ENCODE peak calls at places on chromosome 19, in nine cellular contexts. One of them, this sample, is unnamed.

GRCh38 chr19:1315470-1316166 is 29.9 kb downstream of the EFNA2 start:
- DNase-seq in SK-N-MC: no peak
- DNase-seq in uterus: no peak
- DNase-seq in fibroblast of lung: peak
- DNase-seq in astrocyte: peak
- DNase-seq in heart left ventricle: peak
- DNase-seq in AG04450: no peak
- DNase-seq in thoracic aorta: no peak
- DNase-seq in colonic mucosa: peak
- DNase-seq in this sample: no peak

GRCh38 chr19:18319591-18320135 is 3.2 kb downstream of the LSM4 start:
- DNase-seq in SK-N-MC: no peak
- DNase-seq in uterus: no peak
- DNase-seq in fibroblast of lung: no peak
- DNase-seq in astrocyte: no peak
- DNase-seq in heart left ventricle: no peak
- DNase-seq in AG04450: no peak
- DNase-seq in thoracic aorta: no peak
- DNase-seq in colonic mucosa: peak
- DNase-seq in this sample: no peak

GRCh38 chr19:37932985-37933953 is 26.3 kb downstream of the SIPA1L3 start:
- DNase-seq in SK-N-MC: no peak
- DNase-seq in uterus: no peak
- DNase-seq in fibroblast of lung: peak
- DNase-seq in astrocyte: peak
- DNase-seq in heart left ventricle: no peak
- DNase-seq in AG04450: peak
- DNase-seq in thoracic aorta: no peak
- DNase-seq in colonic mucosa: peak
- DNase-seq in this sample: peak

GRCh38 chr19:51687791-51688664 is 5.1 kb upstream of the SPACA6 start:
- DNase-seq in SK-N-MC: no peak
- DNase-seq in uterus: peak
- DNase-seq in fibroblast of lung: peak
- DNase-seq in astrocyte: peak
- DNase-seq in heart left ventricle: peak
- DNase-seq in AG04450: no peak
- DNase-seq in thoracic aorta: peak
- DNase-seq in colonic mucosa: peak
- DNase-seq in this sample: peak

GRCh38 chr19:19526581-19527370 is 1.9 kb upstream of the YJEFN3 start:
- DNase-seq in SK-N-MC: no peak
- DNase-seq in uterus: no peak
- DNase-seq in fibroblast of lung: no peak
- DNase-seq in astrocyte: no peak
- DNase-seq in heart left ventricle: no peak
- DNase-seq in AG04450: no peak
- DNase-seq in thoracic aorta: no peak
- DNase-seq in colonic mucosa: no peak
- DNase-seq in this sample: no peak

GRCh38 chr19:53581871-53582279 is 43.9 kb downstream of the ZNF331 start:
- DNase-seq in SK-N-MC: no peak
- DNase-seq in uterus: no peak
- DNase-seq in fibroblast of lung: no peak
- DNase-seq in astrocyte: no peak
- DNase-seq in heart left ventricle: no peak
- DNase-seq in AG04450: no peak
- DNase-seq in thoracic aorta: no peak
- DNase-seq in colonic mucosa: no peak
- DNase-seq in this sample: peak

GRCh38 chr19:50380137-50380536 is 3.9 kb downstream of the NR1H2 start:
- DNase-seq in SK-N-MC: no peak
- DNase-seq in uterus: no peak
- DNase-seq in fibroblast of lung: no peak
- DNase-seq in astrocyte: no peak
- DNase-seq in heart left ventricle: no peak
- DNase-seq in AG04450: no peak
- DNase-seq in thoracic aorta: no peak
- DNase-seq in colonic mucosa: no peak
- DNase-seq in this sample: no peak

GRCh38 chr19:31262673-31263308 is 86.4 kb downstream of the TSHZ3 start:
- DNase-seq in SK-N-MC: no peak
- DNase-seq in uterus: no peak
- DNase-seq in fibroblast of lung: peak
- DNase-seq in astrocyte: no peak
- DNase-seq in heart left ventricle: no peak
- DNase-seq in AG04450: no peak
- DNase-seq in thoracic aorta: no peak
- DNase-seq in colonic mucosa: no peak
- DNase-seq in this sample: peak

GRCh38 chr19:48633148-48634035 is 3.8 kb downstream of the DBP start:
- DNase-seq in SK-N-MC: no peak
- DNase-seq in uterus: peak
- DNase-seq in fibroblast of lung: no peak
- DNase-seq in astrocyte: no peak
- DNase-seq in heart left ventricle: no peak
- DNase-seq in AG04450: no peak
- DNase-seq in thoracic aorta: no peak
- DNase-seq in colonic mucosa: peak
- DNase-seq in this sample: peak

GRCh38 chr19:16200038-16200775 is 2.5 kb downstream of the AP1M1 start:
- DNase-seq in SK-N-MC: no peak
- DNase-seq in uterus: no peak
- DNase-seq in fibroblast of lung: peak
- DNase-seq in astrocyte: no peak
- DNase-seq in heart left ventricle: no peak
- DNase-seq in AG04450: no peak
- DNase-seq in thoracic aorta: no peak
- DNase-seq in colonic mucosa: no peak
- DNase-seq in this sample: no peak

GRCh38 chr19:7989071-7989575 is 16.3 kb downstream of the ELAVL1 start:
- DNase-seq in SK-N-MC: no peak
- DNase-seq in uterus: no peak
- DNase-seq in fibroblast of lung: no peak
- DNase-seq in astrocyte: peak
- DNase-seq in heart left ventricle: no peak
- DNase-seq in AG04450: no peak
- DNase-seq in thoracic aorta: no peak
- DNase-seq in colonic mucosa: no peak
- DNase-seq in this sample: no peak

GRCh38 chr19:1252818-1253513 is 4.6 kb downstream of the MIDN start:
- DNase-seq in SK-N-MC: no peak
- DNase-seq in uterus: peak
- DNase-seq in fibroblast of lung: peak
- DNase-seq in astrocyte: peak
- DNase-seq in heart left ventricle: peak
- DNase-seq in AG04450: peak
- DNase-seq in thoracic aorta: peak
- DNase-seq in colonic mucosa: peak
- DNase-seq in this sample: peak

GRCh38 chr19:50362030-50362412 is 3.4 kb downstream of the NAPSA start:
- DNase-seq in SK-N-MC: no peak
- DNase-seq in uterus: no peak
- DNase-seq in fibroblast of lung: no peak
- DNase-seq in astrocyte: no peak
- DNase-seq in heart left ventricle: no peak
- DNase-seq in AG04450: no peak
- DNase-seq in thoracic aorta: no peak
- DNase-seq in colonic mucosa: no peak
- DNase-seq in this sample: no peak

GRCh38 chr19:49817964-49818690 is at the start of gene MED25:
- DNase-seq in SK-N-MC: peak
- DNase-seq in uterus: peak
- DNase-seq in fibroblast of lung: peak
- DNase-seq in astrocyte: peak
- DNase-seq in heart left ventricle: peak
- DNase-seq in AG04450: peak
- DNase-seq in thoracic aorta: peak
- DNase-seq in colonic mucosa: peak
- DNase-seq in this sample: peak

GRCh38 chr19:45886427-45887310 is 728 bp upstream of the IRF2BP1 start:
- DNase-seq in SK-N-MC: peak
- DNase-seq in uterus: peak
- DNase-seq in fibroblast of lung: peak
- DNase-seq in astrocyte: peak
- DNase-seq in heart left ventricle: peak
- DNase-seq in AG04450: peak
- DNase-seq in thoracic aorta: peak
- DNase-seq in colonic mucosa: peak
- DNase-seq in this sample: peak

GRCh38 chr19:17855333-17856152 is 4.2 kb upstream of the RPL18A start:
- DNase-seq in SK-N-MC: no peak
- DNase-seq in uterus: peak
- DNase-seq in fibroblast of lung: peak
- DNase-seq in astrocyte: peak
- DNase-seq in heart left ventricle: peak
- DNase-seq in AG04450: no peak
- DNase-seq in thoracic aorta: no peak
- DNase-seq in colonic mucosa: peak
- DNase-seq in this sample: peak

GRCh38 chr19:51277112-51277511 is 26.2 kb downstream of the SIGLECL1 start:
- DNase-seq in SK-N-MC: peak
- DNase-seq in uterus: no peak
- DNase-seq in fibroblast of lung: no peak
- DNase-seq in astrocyte: no peak
- DNase-seq in heart left ventricle: no peak
- DNase-seq in AG04450: no peak
- DNase-seq in thoracic aorta: no peak
- DNase-seq in colonic mucosa: no peak
- DNase-seq in this sample: no peak

GRCh38 chr19:18651300-18651699 is 14.5 kb downstream of the KLHL26 start:
- DNase-seq in SK-N-MC: no peak
- DNase-seq in uterus: no peak
- DNase-seq in fibroblast of lung: no peak
- DNase-seq in astrocyte: no peak
- DNase-seq in heart left ventricle: no peak
- DNase-seq in AG04450: no peak
- DNase-seq in thoracic aorta: no peak
- DNase-seq in colonic mucosa: no peak
- DNase-seq in this sample: no peak

GRCh38 chr19:17775991-17776803 is 18.7 kb upstream of the B3GNT3 start:
- DNase-seq in SK-N-MC: no peak
- DNase-seq in uterus: no peak
- DNase-seq in fibroblast of lung: peak
- DNase-seq in astrocyte: no peak
- DNase-seq in heart left ventricle: no peak
- DNase-seq in AG04450: no peak
- DNase-seq in thoracic aorta: no peak
- DNase-seq in colonic mucosa: no peak
- DNase-seq in this sample: no peak

GRCh38 chr19:44809856-44810554 is 1.1 kb downstream of the BCAM start:
- DNase-seq in SK-N-MC: no peak
- DNase-seq in uterus: no peak
- DNase-seq in fibroblast of lung: no peak
- DNase-seq in astrocyte: no peak
- DNase-seq in heart left ventricle: no peak
- DNase-seq in AG04450: no peak
- DNase-seq in thoracic aorta: no peak
- DNase-seq in colonic mucosa: no peak
- DNase-seq in this sample: no peak
- H3K4me3 ChIP-seq in SK-N-MC: no peak
- H3K4me3 ChIP-seq in uterus: peak
- H3K4me3 ChIP-seq in fibroblast of lung: no peak
- H3K4me3 ChIP-seq in astrocyte: no peak
- H3K4me3 ChIP-seq in heart left ventricle: peak
- H3K4me3 ChIP-seq in AG04450: peak
- H3K4me3 ChIP-seq in thoracic aorta: peak
- H3K4me3 ChIP-seq in colonic mucosa: no peak
- H3K4me3 ChIP-seq in this sample: peak

GRCh38 chr19:57171551-57172081 is 4.3 kb upstream of the DUXA start:
- DNase-seq in SK-N-MC: no peak
- DNase-seq in uterus: peak
- DNase-seq in fibroblast of lung: peak
- DNase-seq in astrocyte: peak
- DNase-seq in heart left ventricle: peak
- DNase-seq in AG04450: no peak
- DNase-seq in thoracic aorta: no peak
- DNase-seq in colonic mucosa: peak
- DNase-seq in this sample: peak
- H3K4me3 ChIP-seq in SK-N-MC: peak
- H3K4me3 ChIP-seq in uterus: peak
- H3K4me3 ChIP-seq in fibroblast of lung: peak
- H3K4me3 ChIP-seq in astrocyte: no peak
- H3K4me3 ChIP-seq in heart left ventricle: peak
- H3K4me3 ChIP-seq in AG04450: peak
- H3K4me3 ChIP-seq in thoracic aorta: peak
- H3K4me3 ChIP-seq in colonic mucosa: no peak
- H3K4me3 ChIP-seq in this sample: peak

DNA sequence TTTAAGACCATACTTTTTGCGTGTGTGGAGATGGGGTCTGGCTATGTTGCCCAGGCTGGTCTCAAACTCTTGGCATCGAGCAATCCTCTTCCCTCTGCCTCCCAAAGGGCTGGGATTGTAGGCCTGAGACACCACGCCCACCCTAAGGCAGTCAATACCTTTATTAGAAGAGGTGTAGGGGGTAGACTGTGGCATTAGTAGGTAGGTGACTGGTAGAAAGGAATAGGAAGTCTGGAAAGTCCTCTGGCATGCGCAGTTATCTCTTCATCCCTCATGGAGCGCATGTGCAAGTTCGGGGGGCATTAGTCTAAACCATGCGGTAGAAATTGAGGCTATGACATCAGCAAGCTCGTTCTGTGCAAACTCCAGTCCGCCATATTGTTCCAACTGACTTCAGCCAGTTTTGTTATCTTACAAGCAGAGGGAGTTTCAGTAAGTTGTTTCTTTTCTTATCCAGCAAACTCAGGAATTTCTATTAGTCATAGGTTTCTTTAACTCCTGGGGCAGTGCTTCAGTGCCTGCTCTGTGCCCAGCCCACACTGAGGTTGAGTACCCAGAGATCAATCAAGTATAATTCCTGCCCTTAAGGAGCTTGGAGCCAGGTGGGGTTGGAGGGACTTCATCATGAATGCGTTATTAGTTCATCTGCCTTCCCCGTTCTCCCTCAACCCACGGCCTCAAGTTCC is 7.3 kb upstream of the RANBP3 start:
- DNase-seq in SK-N-MC: no peak
- DNase-seq in uterus: no peak
- DNase-seq in fibroblast of lung: peak
- DNase-seq in astrocyte: peak
- DNase-seq in heart left ventricle: no peak
- DNase-seq in AG04450: no peak
- DNase-seq in thoracic aorta: no peak
- DNase-seq in colonic mucosa: no peak
- DNase-seq in this sample: no peak
- H3K4me3 ChIP-seq in SK-N-MC: no peak
- H3K4me3 ChIP-seq in uterus: no peak
- H3K4me3 ChIP-seq in fibroblast of lung: no peak
- H3K4me3 ChIP-seq in astrocyte: no peak
- H3K4me3 ChIP-seq in heart left ventricle: no peak
- H3K4me3 ChIP-seq in AG04450: no peak
- H3K4me3 ChIP-seq in thoracic aorta: no peak
- H3K4me3 ChIP-seq in colonic mucosa: no peak
- H3K4me3 ChIP-seq in this sample: no peak

DNA sequence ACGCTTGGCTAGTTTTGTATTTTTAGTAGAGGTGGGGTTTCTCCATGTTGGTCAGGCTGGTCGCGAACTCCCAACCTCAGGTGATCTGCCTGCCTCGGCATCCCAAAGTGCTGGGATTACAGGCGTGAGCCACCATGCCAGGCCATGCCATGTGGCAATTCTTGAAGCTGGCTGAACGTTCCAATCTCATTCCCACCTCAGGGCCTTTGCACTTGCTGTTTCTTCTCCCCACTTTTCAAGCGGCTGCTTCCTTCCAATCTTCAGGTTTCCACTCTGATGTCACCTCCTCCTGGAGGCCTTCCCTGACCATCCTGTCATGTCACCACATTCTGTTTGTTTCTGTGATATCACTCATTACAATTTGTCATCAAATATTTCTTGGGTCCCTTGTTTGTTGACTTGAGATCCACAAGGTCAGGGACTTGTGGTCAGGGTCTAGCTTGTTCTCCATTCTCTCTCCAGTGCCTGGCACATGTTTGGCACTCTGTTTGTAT is 4.2 kb downstream of the EPOR start:
- DNase-seq in SK-N-MC: no peak
- DNase-seq in uterus: no peak
- DNase-seq in fibroblast of lung: no peak
- DNase-seq in astrocyte: no peak
- DNase-seq in heart left ventricle: no peak
- DNase-seq in AG04450: no peak
- DNase-seq in thoracic aorta: no peak
- DNase-seq in colonic mucosa: no peak
- DNase-seq in this sample: no peak
- H3K4me3 ChIP-seq in SK-N-MC: no peak
- H3K4me3 ChIP-seq in uterus: no peak
- H3K4me3 ChIP-seq in fibroblast of lung: no peak
- H3K4me3 ChIP-seq in astrocyte: no peak
- H3K4me3 ChIP-seq in heart left ventricle: no peak
- H3K4me3 ChIP-seq in AG04450: no peak
- H3K4me3 ChIP-seq in thoracic aorta: no peak
- H3K4me3 ChIP-seq in colonic mucosa: no peak
- H3K4me3 ChIP-seq in this sample: no peak